ENCODE peak calls at places on chromosomes 12 and 14, in five cellular contexts. M is choroid plexus epithelial cell; U is sciatic nerve; Z is progenitor cell of endocrine pancreas; R is stimulated activated CD4-positive, alpha-beta T cell treated with anti-CD3 and anti-CD28 coated beads, Interleukin-4, amount 100 ng/mL, for 48 hours. N is an unnamed sample.

GRCh38 chr12:85509857-85510256 is 229.8 kb downstream of the ALX1 start:
- DNase-seq in M (peak), U (no peak), Z (no peak), R (no peak), N (no peak)

GRCh38 chr12:92899388-92900001 is 29.6 kb downstream of the EEA1 start:
- DNase-seq in M (peak), U (peak), Z (no peak), R (no peak), N (no peak)

GRCh38 chr12:125181107-125181506 is 115.9 kb downstream of the AACS start:
- DNase-seq in M (no peak), U (no peak), Z (no peak), R (no peak), N (no peak)

GRCh38 chr14:61466249-61466904 is 145.0 kb downstream of the PRKCH start:
- DNase-seq in M (peak), U (no peak), Z (no peak), R (no peak), N (peak)

GRCh38 chr12:79782197-79782890 is 91.6 kb upstream of the PAWR start:
- DNase-seq in M (peak), U (no peak), Z (no peak), R (no peak), N (no peak)

GRCh38 chr12:123089631-123090353 is 61.1 kb downstream of the PITPNM2 start:
- DNase-seq in M (peak), U (no peak), Z (no peak), R (no peak), N (no peak)

GRCh38 chr14:23362200-23362599 is 2.8 kb downstream of the EFS start:
- DNase-seq in M (peak), U (no peak), Z (no peak), R (no peak), N (no peak)

GRCh38 chr12:41486718-41487117 is 298.6 kb downstream of the PDZRN4 start:
- DNase-seq in M (peak), U (no peak), Z (no peak), R (no peak), N (no peak)

GRCh38 chr12:52057614-52057939 is 6.3 kb downstream of the NR4A1 start:
- DNase-seq in M (no peak), U (no peak), Z (no peak), R (no peak), N (no peak)

GRCh38 chr12:63863658-63864455 is 19.4 kb downstream of the SRGAP1 start:
- DNase-seq in M (no peak), U (no peak), Z (no peak), R (no peak), N (no peak)

GRCh38 chr12:116133609-116134214 is 143.8 kb downstream of the MED13L start:
- DNase-seq in M (peak), U (no peak), Z (no peak), R (no peak), N (no peak)

N was measured in neuronal stem cell.